ENCODE peak calls at places on chromosomes 1 and 21, in five cellular contexts. X is heart left ventricle, D is testis, V is ovary, J is Peyer's patch. U is an unnamed sample.

GRCh38 chr1:116777831-116778830 is 23.9 kb downstream of the CD2 start:
- DNase-seq in X (no peak), D (no peak), V (no peak), J (no peak), U (no peak)

GRCh38 chr1:204523605-204524215 is 7.5 kb downstream of the MDM4 start:
- DNase-seq in X (no peak), D (no peak), V (no peak), J (no peak), U (no peak)

GRCh38 chr1:61101461-61102440 is 19.4 kb downstream of the NFIA start:
- DNase-seq in X (no peak), D (no peak), V (no peak), J (no peak), U (no peak)

GRCh38 chr1:152110860-152111514 is 4.3 kb downstream of the TCHH start:
- DNase-seq in X (no peak), D (peak; percentile 41), V (peak; percentile 31), J (no peak), U (no peak)

GRCh38 chr1:181135462-181135781 is 46.9 kb downstream of the IER5 start:
- DNase-seq in X (no peak), D (no peak), V (no peak), J (no peak), U (no peak)

GRCh38 chr1:205214756-205215155 is 3.3 kb upstream of the DSTYK start:
- DNase-seq in X (no peak), D (no peak), V (no peak), J (no peak), U (no peak)

GRCh38 chr1:52567943-52568342 is 15.1 kb upstream of the TUT4 start:
- DNase-seq in X (no peak), D (peak; percentile 19), V (no peak), J (no peak), U (no peak)

GRCh38 chr21:41366522-41367151 is 4.8 kb downstream of the MX2 start:
- DNase-seq in X (no peak), D (no peak), V (no peak), J (peak; percentile 93), U (peak; percentile 31)

GRCh38 chr1:202575906-202576653 is 134.2 kb downstream of the SYT2 start:
- DNase-seq in X (no peak), D (no peak), V (no peak), J (no peak), U (no peak)

GRCh38 chr1:160151303-160151702 is at the start of gene ATP1A4:
- DNase-seq in X (no peak), D (no peak), V (no peak), J (peak; percentile 36), U (no peak)

GRCh38 chr1:156929596-156930238 is 9.3 kb downstream of the LRRC71 start:
- DNase-seq in X (no peak), D (no peak), V (peak; percentile 11), J (no peak), U (no peak)

GRCh38 chr1:169049258-169049936 is 57.1 kb upstream of the ATP1B1 start:
- DNase-seq in X (no peak), D (no peak), V (no peak), J (no peak), U (no peak)

GRCh38 chr1:28680141-28680540 is 11.6 kb downstream of the GMEB1 start:
- DNase-seq in X (no peak), D (no peak), V (no peak), J (no peak), U (no peak)

GRCh38 chr1:16162163-16162822 is 6.4 kb upstream of the EPHA2 start:
- DNase-seq in X (no peak), D (no peak), V (no peak), J (peak; percentile 87), U (no peak)

GRCh38 chr1:27331922-27332321 is 9.9 kb upstream of the SYTL1 start:
- DNase-seq in X (no peak), D (no peak), V (peak; percentile 25), J (no peak), U (no peak)

DNA sequence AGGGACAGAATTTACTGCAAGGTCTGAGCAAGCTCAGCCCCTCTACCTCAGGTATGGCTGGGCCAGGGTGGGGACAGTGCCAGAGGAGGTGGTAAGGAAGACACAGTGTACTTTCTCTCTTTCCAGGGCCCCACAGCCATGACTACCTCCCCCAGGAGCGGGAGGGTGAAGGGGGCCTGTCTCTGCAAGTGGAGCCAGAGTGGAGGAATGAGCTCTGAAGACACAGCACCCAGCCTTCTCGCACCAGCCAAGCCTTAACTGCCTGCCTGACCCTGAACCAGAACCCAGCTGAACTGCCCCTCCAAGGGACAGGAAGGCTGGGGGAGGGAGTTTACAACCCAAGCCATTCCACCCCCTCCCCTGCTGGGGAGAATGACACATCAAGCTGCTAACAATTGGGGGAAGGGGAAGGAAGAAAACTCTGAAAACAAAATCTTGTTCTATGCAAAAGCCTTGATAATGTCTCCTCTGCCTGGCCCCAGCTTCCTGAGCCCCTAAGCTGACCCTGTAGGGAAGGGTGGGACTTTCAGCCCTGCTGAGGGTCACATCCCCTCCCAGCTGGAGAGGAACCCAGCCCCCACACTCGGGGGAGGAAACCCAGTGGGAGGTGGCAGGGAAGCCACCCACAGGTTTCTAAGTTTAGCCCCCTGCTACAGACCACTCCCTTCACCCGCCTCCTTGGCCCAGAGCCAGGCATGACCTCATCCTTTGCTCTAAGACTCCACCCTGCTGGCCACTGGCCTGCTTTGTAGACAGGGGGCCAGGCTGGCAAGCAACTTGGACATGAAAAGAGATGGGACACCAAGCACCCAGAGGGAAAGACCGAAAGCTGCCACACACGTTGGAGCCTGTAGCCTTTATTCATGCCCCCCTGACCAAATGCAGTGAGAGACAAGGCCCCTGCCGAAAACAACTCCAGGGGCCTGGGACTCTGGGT is 6.4 kb downstream of the RHOC start:
- DNase-seq in X (peak; percentile 99), D (peak; percentile 99), V (peak; percentile 99), J (peak; percentile 96), U (peak; percentile 94)
- TF ChIP-seq POLR2A in X (peak; percentile 20), D (no peak), V (peak; percentile 23), J (peak; percentile 37), U (peak; percentile 33)

GRCh38 chr1:84344286-84344685 is 42.8 kb downstream of the SAMD13 start:
- DNase-seq in X (no peak), D (no peak), V (no peak), J (no peak), U (no peak)
- TF ChIP-seq POLR2A in X (no peak), D (no peak), V (no peak), J (no peak), U (no peak)

GRCh38 chr1:36386262-36387140 is 777 bp upstream of the STK40 start:
- DNase-seq in X (peak; percentile 91), D (peak; percentile 93), V (peak; percentile 86), J (peak; percentile 96), U (peak; percentile 96)
- TF ChIP-seq POLR2A in X (peak; percentile 83), D (peak; percentile 37), V (peak; percentile 80), J (peak; percentile 98), U (peak; percentile 88)

GRCh38 chr1:83813571-83813970 is 185.4 kb downstream of the TTLL7 start:
- DNase-seq in X (no peak), D (no peak), V (no peak), J (no peak), U (no peak)
- TF ChIP-seq POLR2A in X (no peak), D (no peak), V (no peak), J (no peak), U (no peak)

GRCh38 chr1:235083589-235084323 is 44.9 kb downstream of the TOMM20 start:
- DNase-seq in X (peak; percentile 86), D (peak; percentile 89), V (peak; percentile 85), J (peak; percentile 91), U (peak; percentile 80)
- TF ChIP-seq POLR2A in X (no peak), D (no peak), V (peak; percentile 15), J (peak; percentile 43), U (peak; percentile 14)

DNA sequence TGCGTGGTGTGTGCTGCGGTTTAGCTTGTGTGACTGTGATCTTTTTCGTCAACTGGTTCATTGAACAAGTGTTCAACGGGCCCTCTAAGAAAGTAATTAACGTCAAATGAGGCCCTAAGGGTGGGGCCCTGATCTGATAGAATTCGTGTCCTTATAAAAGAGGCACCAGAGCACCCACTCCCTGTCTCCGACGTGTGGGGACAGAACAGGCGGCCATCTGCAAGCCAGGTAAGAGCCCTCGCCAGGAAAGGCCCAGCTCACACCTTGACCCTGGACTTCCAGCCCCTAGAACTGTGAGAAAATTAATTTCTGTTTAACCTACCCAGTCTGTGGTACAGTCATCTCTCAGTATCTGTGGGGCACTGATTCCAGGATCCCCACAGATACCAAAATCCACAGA is 20.4 kb upstream of the SAMD11 start:
- DNase-seq in X (no peak), D (peak; percentile 11), V (no peak), J (no peak), U (no peak)
- TF ChIP-seq POLR2A in X (no peak), D (no peak), V (no peak), J (no peak), U (no peak)

GRCh38 chr1:58465176-58465575 is 81.3 kb downstream of the OMA1 start:
- DNase-seq in X (no peak), D (no peak), V (no peak), J (no peak), U (no peak)
- TF ChIP-seq POLR2A in X (no peak), D (no peak), V (no peak), J (no peak), U (no peak)

GRCh38 chr1:222601233-222601632 is 11.5 kb upstream of the TAF1A start:
- DNase-seq in X (no peak), D (no peak), V (no peak), J (no peak), U (no peak)
- TF ChIP-seq POLR2A in X (no peak), D (no peak), V (no peak), J (no peak), U (no peak)

GRCh38 chr1:85200870-85201339 is at the start of gene SYDE2:
- DNase-seq in X (peak; percentile 80), D (peak; percentile 66), V (peak; percentile 79), J (peak; percentile 89), U (peak; percentile 71)
- TF ChIP-seq POLR2A in X (peak; percentile 60), D (no peak), V (peak; percentile 35), J (peak; percentile 83), U (peak; percentile 57)

U was measured in prostate gland.